ENCODE peak calls at places on chromosomes 4 and X, in four cellular contexts. P is GM12878, A is K562, J is IMR-90. W is an unnamed sample.

GRCh38 chr4:9983211-9983610 is 38.1 kb downstream of the SLC2A9 start:
- DNase-seq in P (no peak), A (no peak), J (no peak), W (no peak)

GRCh38 chr4:72449705-72450104 is 119.3 kb downstream of the ADAMTS3 start:
- DNase-seq in P (no peak), A (no peak), J (peak; percentile 10), W (no peak)

GRCh38 chr4:183081116-183081469 is 18.0 kb upstream of the WWC2 start:
- DNase-seq in P (no peak), A (no peak), J (no peak), W (no peak)

GRCh38 chr4:187071896-187072295 is 348.2 kb upstream of the FAT1 start:
- DNase-seq in P (no peak), A (no peak), J (no peak), W (no peak)

GRCh38 chr4:121370729-121371325 is 10.0 kb downstream of the QRFPR start:
- DNase-seq in P (no peak), A (peak; percentile 9), J (peak; percentile 33), W (peak; percentile 23)

GRCh38 chr4:102343964-102344519 is 1.2 kb downstream of the SLC39A8 start:
- DNase-seq in P (peak; percentile 21), A (peak; percentile 63), J (peak; percentile 8), W (no peak)

GRCh38 chrX:136759968-136760367 is 20.8 kb downstream of the ARHGEF6 start:
- DNase-seq in P (peak; percentile 28), A (no peak), J (no peak), W (no peak)

GRCh38 chr4:22384154-22384553 is 131.7 kb downstream of the ADGRA3 start:
- DNase-seq in P (no peak), A (no peak), J (no peak), W (no peak)

GRCh38 chrX:16953606-16954211 is 7.3 kb downstream of the REPS2 start:
- DNase-seq in P (no peak), A (no peak), J (no peak), W (no peak)

GRCh38 chrX:1178580-1179057 is 33.8 kb downstream of the CRLF2 start:
- DNase-seq in P (no peak), A (no peak), J (no peak), W (no peak)

GRCh38 chrX:46730765-46731164 is 28.2 kb downstream of the SLC9A7 start:
- DNase-seq in P (no peak), A (no peak), J (no peak), W (no peak)

GRCh38 chr4:178633263-178633662 is 1191.0 kb upstream of the AGA start:
- DNase-seq in P (no peak), A (no peak), J (no peak), W (peak; percentile 9)

GRCh38 chr4:65202473-65203264 is 467.6 kb downstream of the EPHA5 start:
- DNase-seq in P (no peak), A (no peak), J (no peak), W (no peak)

GRCh38 chr4:188145626-188146025 is 6.4 kb downstream of the TRIML1 start:
- DNase-seq in P (no peak), A (no peak), J (peak; percentile 21), W (no peak)

GRCh38 chr4:6571608-6572007 is 3.4 kb upstream of the MAN2B2 start:
- DNase-seq in P (no peak), A (no peak), J (no peak), W (peak; percentile 15)

GRCh38 chrX:23803931-23804381 is 21.0 kb downstream of the SAT1 start:
- DNase-seq in P (no peak), A (no peak), J (peak; percentile 67), W (peak; percentile 70)

GRCh38 chrX:71283409-71284143 is at the start of gene NONO:
- DNase-seq in P (peak; percentile 90), A (peak; percentile 94), J (peak; percentile 99), W (peak; percentile 81)

GRCh38 chr4:10977534-10977933 is 293.0 kb upstream of the CLNK start:
- DNase-seq in P (no peak), A (no peak), J (no peak), W (no peak)

GRCh38 chr4:153676491-153676890 is 7.6 kb upstream of the TLR2 start:
- DNase-seq in P (no peak), A (no peak), J (peak; percentile 12), W (no peak)

GRCh38 chr4:70903282-70903603 is 1.1 kb downstream of the MOB1B start:
- DNase-seq in P (no peak), A (peak; percentile 90), J (no peak), W (no peak)

GRCh38 chr4:24971192-24971591 is 58.4 kb upstream of the CCDC149 start:
- DNase-seq in P (no peak), A (no peak), J (no peak), W (no peak)

GRCh38 chr4:5409980-5410618 is 298.3 kb downstream of the EVC2 start:
- DNase-seq in P (no peak), A (no peak), J (no peak), W (no peak)

GRCh38 chr4:89995006-89995405 is 100.4 kb downstream of the MMRN1 start:
- DNase-seq in P (no peak), A (no peak), J (no peak), W (no peak)

GRCh38 chr4:38691251-38692008 is 27.4 kb downstream of the KLF3 start:
- DNase-seq in P (no peak), A (no peak), J (peak; percentile 95), W (no peak)

GRCh38 chrX:18895157-18895952 is 88.6 kb downstream of the PHKA2 start:
- DNase-seq in P (no peak), A (no peak), J (peak; percentile 37), W (no peak)

GRCh38 chr4:78656968-78657445 is 105.4 kb downstream of the ANXA3 start:
- DNase-seq in P (no peak), A (no peak), J (no peak), W (no peak)

GRCh38 chr4:118285931-118286330 is 66.9 kb downstream of the PRSS12 start:
- DNase-seq in P (no peak), A (no peak), J (no peak), W (no peak)

DNA sequence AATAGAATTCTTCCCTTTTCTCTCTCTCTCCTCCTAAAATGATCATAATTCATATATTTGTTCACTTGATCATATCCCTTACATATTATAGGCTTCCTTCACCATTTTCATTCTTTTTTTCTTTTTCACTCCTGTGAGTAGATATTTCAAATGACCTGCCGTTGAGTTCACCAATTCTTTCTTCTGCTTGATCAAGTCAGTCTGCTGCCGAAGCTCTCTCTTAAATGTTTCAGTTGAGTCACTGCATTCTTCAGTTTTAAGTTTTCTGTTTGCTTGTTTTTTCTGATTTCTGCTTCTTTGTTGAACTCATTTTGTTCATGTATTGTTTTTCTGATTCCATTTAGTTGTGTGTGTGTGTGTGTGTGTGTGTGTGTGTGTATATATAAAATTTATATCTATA is 354.3 kb downstream of the GPAT3 start:
- DNase-seq in P (no peak), A (no peak), J (peak; percentile 57), W (no peak)
- TF ChIP-seq ELK1 in P (no peak), A (no peak), J (no peak), W (no peak)

GRCh38 chr4:124111411-124111810 is 601.1 kb downstream of the ANKRD50 start:
- DNase-seq in P (no peak), A (no peak), J (no peak), W (no peak)
- TF ChIP-seq ELK1 in P (no peak), A (no peak), J (no peak), W (no peak)

GRCh38 chr4:40523581-40523980 is 106.1 kb downstream of the RBM47 start:
- DNase-seq in P (no peak), A (no peak), J (no peak), W (no peak)

GRCh38 chr4:40526741-40527140 is 102.9 kb downstream of the RBM47 start:
- DNase-seq in P (no peak), A (no peak), J (no peak), W (no peak)

GRCh38 chr4:40521957-40522356 is 107.7 kb downstream of the RBM47 start:
- DNase-seq in P (no peak), A (no peak), J (no peak), W (no peak)

GRCh38 chr4:40524642-40525041 is 105.0 kb downstream of the RBM47 start:
- DNase-seq in P (no peak), A (no peak), J (peak; percentile 61), W (no peak)

DNA sequence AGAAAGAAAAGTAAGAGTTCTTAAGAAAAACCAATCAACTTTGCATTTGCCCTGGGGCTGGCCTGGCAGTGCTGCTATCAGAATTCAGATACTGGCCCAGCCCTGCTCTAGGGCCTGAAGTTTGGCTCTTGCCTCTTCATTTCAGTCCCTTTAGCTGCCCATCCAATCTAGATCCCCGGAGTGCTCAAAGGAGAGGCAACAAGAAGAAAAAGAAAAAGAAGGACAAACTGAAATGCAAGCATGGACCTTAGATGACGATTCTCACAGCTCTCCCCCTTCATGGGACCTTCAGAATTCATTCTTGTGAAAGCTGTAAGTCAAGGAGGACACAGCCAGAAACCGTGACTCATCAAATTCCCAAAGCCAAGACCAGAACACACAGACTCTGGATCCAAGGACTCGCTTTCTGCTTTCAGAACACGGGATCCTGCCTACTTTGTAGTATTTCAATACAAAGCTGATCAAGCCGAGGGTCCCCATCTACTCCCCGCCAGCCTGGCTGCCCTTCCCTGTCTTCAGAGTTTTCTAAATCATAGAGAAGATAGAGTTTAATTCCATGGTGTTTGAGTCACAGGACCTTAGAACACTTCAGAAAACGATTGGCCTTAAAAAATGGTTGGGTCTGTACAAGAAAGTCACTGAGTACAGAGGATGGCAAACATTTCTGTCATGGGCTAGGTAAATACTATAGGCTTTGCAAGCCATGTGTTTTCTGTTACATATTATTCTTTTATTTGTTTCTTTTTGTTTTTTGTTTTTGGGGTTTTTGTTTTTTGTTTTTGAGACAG is 103.7 kb downstream of the RBM47 start:
- DNase-seq in P (no peak), A (peak; percentile 44), J (peak; percentile 88), W (peak; percentile 82)
- TF ChIP-seq ELK1 in P (no peak), A (no peak), J (no peak), W (no peak)

GRCh38 chr4:52952540-52952939 is 90.4 kb downstream of the RASL11B start:
- DNase-seq in P (no peak), A (no peak), J (no peak), W (no peak)
- TF ChIP-seq ELK1 in P (no peak), A (no peak), J (no peak), W (no peak)

GRCh38 chr4:915595-915994 is 16.5 kb downstream of the GAK start:
- DNase-seq in P (no peak), A (no peak), J (peak; percentile 31), W (no peak)
- TF ChIP-seq ELK1 in P (no peak), A (no peak), J (no peak), W (no peak)